ENCODE peak calls at places on chromosomes 7 and 10, in ten cellular contexts. M is activated T-cell treated with anti-CD3 and anti-CD28 coated beads for 4 hours; L is dermis microvascular lymphatic vessel endothelial cell; R is D341Med; A is posterior vena cava; D is progenitor cell of endocrine pancreas; B is fibroblast of lung; W is germinal center; G is posterior cingulate gyrus; Q is stimulated activated CD8-positive, alpha-beta memory T cell treated with anti-CD3 and anti-CD28 coated beads, Interleukin-4, amount 100 ng/mL, for 1 hour. U is an unnamed sample.

GRCh38 chr7:102120666-102121065 is 166.0 kb upstream of the SH2B2 start:
- DNase-seq in M (no peak), L (no peak), R (no peak), A (no peak), D (no peak), B (no peak), W (no peak), G (no peak), Q (no peak), U (no peak)

GRCh38 chr7:130009848-130010688 is 41.1 kb downstream of the ZC3HC1 start:
- DNase-seq in M (no peak), L (peak), R (no peak), A (peak), D (no peak), B (peak), W (peak), G (no peak), Q (no peak), U (no peak)

GRCh38 chr7:140581411-140581810 is 59.2 kb downstream of the DENND2A start:
- DNase-seq in M (no peak), L (no peak), R (no peak), A (no peak), D (no peak), B (no peak), W (no peak), G (peak), Q (no peak), U (no peak)

GRCh38 chr7:43294080-43294630 is 181.7 kb downstream of the HECW1 start:
- DNase-seq in M (no peak), L (peak), R (no peak), A (no peak), D (no peak), B (peak), W (no peak), G (no peak), Q (no peak), U (no peak)

GRCh38 chr7:138359891-138360582 is 100.0 kb upstream of the TRIM24 start:
- DNase-seq in M (no peak), L (no peak), R (no peak), A (no peak), D (no peak), B (no peak), W (no peak), G (no peak), Q (no peak), U (no peak)

GRCh38 chr7:139446051-139446890 is 37.2 kb downstream of the KLRG2 start:
- DNase-seq in M (no peak), L (no peak), R (no peak), A (no peak), D (no peak), B (no peak), W (no peak), G (no peak), Q (no peak), U (no peak)

GRCh38 chr10:125231116-125231812 is 70.9 kb upstream of the CTBP2 start:
- DNase-seq in M (no peak), L (peak), R (peak), A (no peak), D (no peak), B (peak), W (no peak), G (no peak), Q (no peak), U (no peak)

GRCh38 chr10:122386514-122386913 is 12.0 kb downstream of the PLEKHA1 start:
- DNase-seq in M (no peak), L (no peak), R (no peak), A (no peak), D (no peak), B (no peak), W (no peak), G (no peak), Q (no peak), U (no peak)

GRCh38 chr10:85926136-85926535 is 440.5 kb downstream of the GRID1 start:
- DNase-seq in M (no peak), L (no peak), R (no peak), A (no peak), D (no peak), B (no peak), W (no peak), G (no peak), Q (no peak), U (no peak)

GRCh38 chr10:107163904-107164861 is at the start of gene SORCS1:
- DNase-seq in M (no peak), L (peak), R (peak), A (no peak), D (peak), B (peak), W (no peak), G (no peak), Q (no peak), U (peak)

GRCh38 chr10:117003336-117003735 is 1.7 kb downstream of the SHTN1 start:
- DNase-seq in M (no peak), L (no peak), R (no peak), A (no peak), D (no peak), B (no peak), W (no peak), G (no peak), Q (no peak), U (no peak)